ENCODE peak calls at places on chromosomes 5 and 9, in six cellular contexts. L, E, R, Y, W and I are unnamed samples.

GRCh38 chr5:124986170-124986569 is 239.7 kb upstream of the ZNF608 start:
- DNase-seq in W (no peak), E (no peak), Y (no peak), R (no peak), L (no peak), I (no peak)

GRCh38 chr5:1177826-1178528 is 23.4 kb upstream of the SLC6A19 start:
- DNase-seq in W (no peak), Y (no peak), R (no peak), E (no peak), L (peak; percentile 1), I (no peak)

GRCh38 chr5:28725001-28725400 is 1686.6 kb upstream of the CDH9 start:
- DNase-seq in R (no peak), Y (no peak), L (no peak), E (no peak), W (no peak), I (no peak)

GRCh38 chr5:151082274-151082902 is 1.6 kb upstream of the TNIP1 start:
- DNase-seq in W (peak; percentile 59), R (no peak), E (no peak), Y (peak; percentile 73), L (no peak), I (no peak)

GRCh38 chr5:170437621-170438375 is 48.6 kb upstream of the KCNMB1 start:
- DNase-seq in L (no peak), Y (no peak), E (peak; percentile 35), R (no peak), W (no peak), I (no peak)

GRCh38 chr9:129881547-129882324 is 46.5 kb downstream of the USP20 start:
- DNase-seq in W (no peak), L (no peak), Y (no peak), E (no peak), R (no peak), I (no peak)

GRCh38 chr5:168172718-168173045 is 118.8 kb upstream of the WWC1 start:
- DNase-seq in R (no peak), E (no peak), Y (no peak), L (no peak), W (no peak), I (no peak)

GRCh38 chr5:159100928-159101646 is 1.4 kb upstream of the EBF1 start:
- DNase-seq in E (no peak), Y (no peak), W (no peak), L (no peak), R (no peak), I (peak; percentile 53)

GRCh38 chr9:127051881-127052595 is 70.4 kb downstream of the ANGPTL2 start:
- DNase-seq in Y (no peak), L (no peak), W (no peak), E (no peak), R (no peak), I (no peak)

GRCh38 chr5:24161559-24161958 is 483.2 kb downstream of the CDH10 start:
- DNase-seq in E (no peak), L (no peak), W (no peak), Y (no peak), R (no peak), I (no peak)

GRCh38 chr5:88680253-88681132 is 202.5 kb downstream of the MEF2C start:
- DNase-seq in E (peak; percentile 88), R (peak; percentile 84), L (peak; percentile 61), Y (peak; percentile 75), W (peak; percentile 85), I (peak; percentile 80)

GRCh38 chr5:5969942-5970483 is 408.3 kb downstream of the MED10 start:
- DNase-seq in R (no peak), L (no peak), E (no peak), W (no peak), Y (no peak), I (no peak)

GRCh38 chr5:82396871-82397514 is 118.8 kb upstream of the RPS23 start:
- DNase-seq in R (peak; percentile 22), W (peak; percentile 88), Y (peak; percentile 47), E (no peak), L (peak; percentile 69), I (no peak)

GRCh38 chr5:75152861-75153260 is 83.8 kb downstream of the ANKRD31 start:
- DNase-seq in R (no peak), L (peak; percentile 5), E (no peak), W (peak; percentile 10), Y (no peak), I (no peak)

GRCh38 chr5:153372433-153373167 is 117.9 kb upstream of the GRIA1 start:
- DNase-seq in L (no peak), Y (no peak), E (no peak), R (no peak), W (no peak), I (no peak)

GRCh38 chr9:93355827-93356226 is 95.7 kb upstream of the FAM120A start:
- DNase-seq in L (no peak), Y (no peak), W (no peak), E (no peak), R (no peak), I (no peak)

GRCh38 chr5:2022436-2022835 is 139.7 kb upstream of the IRX4 start:
- DNase-seq in R (no peak), Y (no peak), E (no peak), L (no peak), W (no peak), I (no peak)

GRCh38 chr9:119009253-119009652 is 360.0 kb downstream of the BRINP1 start:
- DNase-seq in E (no peak), Y (no peak), R (no peak), L (no peak), W (no peak), I (no peak)

DNA sequence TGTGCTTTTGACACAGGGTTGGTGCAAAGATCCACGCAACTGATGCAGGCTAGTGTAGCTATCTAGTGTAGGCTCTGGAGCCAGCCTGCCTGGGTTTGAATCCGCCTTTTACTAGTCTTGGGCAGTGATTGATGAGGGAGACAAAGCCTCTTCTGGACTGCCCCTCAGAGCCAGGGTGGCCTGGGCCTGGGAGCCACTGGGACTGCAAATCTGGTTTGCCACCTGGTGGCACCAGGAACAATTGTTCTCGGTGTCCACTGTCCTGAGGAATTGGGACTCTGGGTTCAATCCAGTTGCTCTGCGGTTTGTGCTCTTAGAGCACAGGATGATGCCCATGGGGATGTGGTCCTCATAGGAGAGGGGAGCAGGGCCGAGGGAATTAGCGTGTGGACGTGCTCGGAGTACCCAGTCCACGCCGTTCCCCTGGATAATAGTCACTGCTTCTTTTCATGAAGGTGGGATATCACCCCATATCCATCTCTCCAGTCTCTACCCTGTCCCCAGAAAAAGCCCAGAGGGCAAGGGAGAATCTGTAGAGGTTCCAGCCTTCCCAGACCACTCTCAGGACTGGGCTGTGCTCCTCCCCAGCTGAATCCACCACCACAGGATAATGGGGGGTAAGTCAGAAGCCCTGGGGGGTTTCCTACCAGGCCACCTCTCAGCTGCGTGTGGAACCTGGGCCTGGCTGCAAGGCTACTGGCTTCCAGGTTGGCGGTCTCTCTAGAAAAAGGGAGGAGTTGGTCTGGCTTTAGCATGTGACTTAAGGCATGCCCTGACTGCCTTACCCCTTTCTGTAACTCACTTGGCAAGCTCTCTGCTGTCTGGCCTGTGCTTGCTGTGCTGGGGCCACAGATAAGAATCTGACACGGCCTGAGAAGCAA is 1.9 kb downstream of the B4GALT7 start:
- DNase-seq in L (no peak), R (no peak), Y (no peak), E (no peak), W (no peak), I (no peak)
- TF ChIP-seq CTCF in L (no peak), R (no peak), Y (no peak), E (no peak), W (no peak), I (no peak)

DNA sequence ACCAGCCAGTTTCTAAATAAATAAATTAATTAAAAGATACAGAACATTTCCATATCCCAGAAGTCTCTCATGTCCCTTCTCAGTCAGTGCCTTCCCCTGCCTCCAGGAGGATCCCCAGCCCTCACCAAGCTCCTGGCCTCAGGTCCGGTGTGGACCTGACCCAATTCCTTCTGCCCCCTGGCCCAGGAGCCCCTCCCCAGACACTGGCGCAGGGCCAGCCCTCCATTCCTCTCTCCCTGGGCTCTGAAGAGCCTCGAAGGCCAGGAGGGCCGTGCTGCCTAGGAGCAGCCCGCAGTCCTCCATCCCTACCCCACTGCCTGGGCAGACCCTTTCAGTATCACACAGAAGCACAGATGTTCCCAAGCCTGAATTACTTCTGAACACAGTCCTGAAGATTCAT is 61.8 kb upstream of the BARHL1 start:
- DNase-seq in Y (no peak), L (no peak), R (no peak), W (no peak), E (no peak), I (no peak)
- H3K27me3 ChIP-seq in Y (peaks cover 7% of the 10 kb centered on the region), L (no peaks in the 10 kb centered on the region), R (no peaks in the 10 kb centered on the region), W (peaks cover 4% of the 10 kb centered on the region), E (no peaks in the 10 kb centered on the region), I (no peaks in the 10 kb centered on the region)

GRCh38 chr9:7273575-7273974 is 515.8 kb downstream of the KDM4C start:
- DNase-seq in E (no peak), L (peak; percentile 18), R (no peak), Y (no peak), W (peak; percentile 54), I (no peak)
- TF ChIP-seq CTCF in E (no peak), L (peak; percentile 10), R (peak; percentile 64), Y (no peak), W (peak; percentile 61), I (peak; percentile 5)

DNA sequence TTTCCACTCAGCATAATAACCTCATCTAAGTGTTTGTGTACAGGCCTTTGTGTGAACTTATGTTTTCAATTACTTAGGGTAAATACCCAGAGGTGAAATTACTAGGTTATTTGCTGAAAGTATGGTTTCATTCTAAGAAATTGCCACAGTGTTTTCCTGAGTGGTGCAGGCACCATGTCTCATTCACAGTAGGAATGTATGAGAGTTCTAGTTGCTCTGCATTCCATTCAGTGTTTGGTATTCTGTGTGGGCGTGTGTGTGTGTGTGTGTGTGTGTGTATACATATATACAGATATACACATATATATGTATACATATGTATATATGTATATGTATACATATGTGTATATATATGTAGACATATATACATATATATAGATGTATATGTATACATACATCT is 8.8 kb upstream of the SVEP1 start:
- DNase-seq in Y (no peak), R (no peak), L (no peak), W (no peak), E (no peak), I (no peak)
- H3K27me3 ChIP-seq in Y (no peaks in the 10 kb centered on the region), R (no peaks in the 10 kb centered on the region), L (no peaks in the 10 kb centered on the region), W (no peaks in the 10 kb centered on the region), E (no peaks in the 10 kb centered on the region), I (no peaks in the 10 kb centered on the region)

GRCh38 chr5:107389130-107389553 is 281.6 kb downstream of the EFNA5 start:
- DNase-seq in E (no peak), Y (peak; percentile 19), L (peak; percentile 24), W (no peak), R (no peak), I (no peak)
- TF ChIP-seq CTCF in E (no peak), Y (no peak), L (no peak), W (peak; percentile 4), R (no peak), I (no peak)